ENCODE peak calls at places on chromosomes 13 and 19, in six cellular contexts. One of them, this sample, is unnamed.

GRCh38 chr13:95154441-95154886 is 146.8 kb downstream of the ABCC4 start:
- DNase-seq in ovary: no peak
- DNase-seq in tibial artery: no peak
- DNase-seq in OCI-LY7: no peak
- DNase-seq in GM23248: peak
- DNase-seq in heart left ventricle: no peak
- DNase-seq in this sample: no peak

GRCh38 chr19:40472516-40472915 is 5.7 kb downstream of the SPTBN4 start:
- DNase-seq in ovary: no peak
- DNase-seq in tibial artery: no peak
- DNase-seq in OCI-LY7: no peak
- DNase-seq in GM23248: no peak
- DNase-seq in heart left ventricle: no peak
- DNase-seq in this sample: no peak

GRCh38 chr13:51291341-51291740 is 48.1 kb upstream of the SERPINE3 start:
- DNase-seq in ovary: no peak
- DNase-seq in tibial artery: no peak
- DNase-seq in OCI-LY7: no peak
- DNase-seq in GM23248: peak
- DNase-seq in heart left ventricle: peak
- DNase-seq in this sample: no peak

GRCh38 chr13:66200555-66200954 is 1029.6 kb downstream of the PCDH9 start:
- DNase-seq in ovary: no peak
- DNase-seq in tibial artery: no peak
- DNase-seq in OCI-LY7: peak
- DNase-seq in GM23248: no peak
- DNase-seq in heart left ventricle: no peak
- DNase-seq in this sample: no peak

GRCh38 chr13:56352356-56352755 is 788.4 kb upstream of the PRR20A start:
- DNase-seq in ovary: no peak
- DNase-seq in tibial artery: no peak
- DNase-seq in OCI-LY7: no peak
- DNase-seq in GM23248: no peak
- DNase-seq in heart left ventricle: no peak
- DNase-seq in this sample: no peak

GRCh38 chr19:33447336-33448158 is 74.0 kb downstream of the CEBPG start:
- DNase-seq in ovary: no peak
- DNase-seq in tibial artery: peak
- DNase-seq in OCI-LY7: no peak
- DNase-seq in GM23248: no peak
- DNase-seq in heart left ventricle: no peak
- DNase-seq in this sample: no peak

GRCh38 chr19:49361438-49362047 is 673 bp downstream of the TEAD2 start:
- DNase-seq in ovary: peak
- DNase-seq in tibial artery: peak
- DNase-seq in OCI-LY7: peak
- DNase-seq in GM23248: peak
- DNase-seq in heart left ventricle: peak
- DNase-seq in this sample: peak

GRCh38 chr19:36483653-36484052 is 5.7 kb downstream of the ZNF566 start:
- DNase-seq in ovary: no peak
- DNase-seq in tibial artery: no peak
- DNase-seq in OCI-LY7: no peak
- DNase-seq in GM23248: no peak
- DNase-seq in heart left ventricle: no peak
- DNase-seq in this sample: no peak

GRCh38 chr13:39023761-39024160 is 14.1 kb downstream of the PROSER1 start:
- DNase-seq in ovary: no peak
- DNase-seq in tibial artery: no peak
- DNase-seq in OCI-LY7: no peak
- DNase-seq in GM23248: no peak
- DNase-seq in heart left ventricle: no peak
- DNase-seq in this sample: no peak

GRCh38 chr19:10855879-10856522 is 7.8 kb downstream of the C19orf38 start:
- DNase-seq in ovary: no peak
- DNase-seq in tibial artery: no peak
- DNase-seq in OCI-LY7: peak
- DNase-seq in GM23248: peak
- DNase-seq in heart left ventricle: no peak
- DNase-seq in this sample: no peak

GRCh38 chr13:43132228-43132627 is 108.8 kb downstream of the DNAJC15 start:
- DNase-seq in ovary: no peak
- DNase-seq in tibial artery: no peak
- DNase-seq in OCI-LY7: peak
- DNase-seq in GM23248: peak
- DNase-seq in heart left ventricle: no peak
- DNase-seq in this sample: no peak

GRCh38 chr13:65330287-65330686 is 1899.8 kb downstream of the PCDH9 start:
- DNase-seq in ovary: no peak
- DNase-seq in tibial artery: no peak
- DNase-seq in OCI-LY7: no peak
- DNase-seq in GM23248: no peak
- DNase-seq in heart left ventricle: no peak
- DNase-seq in this sample: no peak

This sample was measured in hepatic stellate cell.